ENCODE peak calls at places on chromosome 7, in four cellular contexts. B is fibroblast of pulmonary artery, J is HL-60, L is NB4. P is an unnamed sample.

GRCh38 chr7:73364006-73364728 is 36.2 kb downstream of the FKBP6 start:
- DNase-seq in B (no peak), J (no peak), L (no peak), P (no peak)

GRCh38 chr7:140945940-140946339 is 21.2 kb upstream of the BRAF start:
- DNase-seq in B (no peak), J (no peak), L (no peak), P (no peak)

GRCh38 chr7:84258628-84259027 is 64.0 kb upstream of the SEMA3A start:
- DNase-seq in B (peak), J (no peak), L (no peak), P (peak)

GRCh38 chr7:157439761-157440160 is 103.0 kb downstream of the DNAJB6 start:
- DNase-seq in B (no peak), J (no peak), L (no peak), P (no peak)

GRCh38 chr7:37113661-37114355 is 334.9 kb downstream of the ELMO1 start:
- DNase-seq in B (no peak), J (no peak), L (no peak), P (no peak)

GRCh38 chr7:151062399-151063211 is 3.2 kb downstream of the SLC4A2 start:
- DNase-seq in B (peak), J (no peak), L (no peak), P (peak)

GRCh38 chr7:129825005-129825553 is 127.7 kb downstream of the UBE2H start:
- DNase-seq in B (no peak), J (no peak), L (peak), P (peak)

GRCh38 chr7:38518516-38518915 is 112.7 kb downstream of the AMPH start:
- DNase-seq in B (no peak), J (no peak), L (no peak), P (no peak)

GRCh38 chr7:74501298-74501697 is 47.6 kb downstream of the GTF2IRD1 start:
- DNase-seq in B (no peak), J (no peak), L (no peak), P (no peak)

GRCh38 chr7:71131753-71132520 is at the start of gene GALNT17:
- DNase-seq in B (no peak), J (no peak), L (no peak), P (no peak)

GRCh38 chr7:26863504-26864308 is 684 bp downstream of the SKAP2 start:
- DNase-seq in B (peak), J (peak), L (peak), P (peak)

GRCh38 chr7:143458263-143458662 is 15.0 kb downstream of the TAS2R60 start:
- DNase-seq in B (no peak), J (no peak), L (no peak), P (peak)

GRCh38 chr7:23468721-23469149 is 1.6 kb downstream of the IGF2BP3 start:
- DNase-seq in B (no peak), J (no peak), L (no peak), P (no peak)

GRCh38 chr7:48875300-48875916 is 48.9 kb upstream of the CDC14C start:
- DNase-seq in B (peak), J (peak), L (peak), P (peak)

GRCh38 chr7:30733691-30734090 is 18.2 kb upstream of the INMT start:
- DNase-seq in B (no peak), J (no peak), L (no peak), P (no peak)

GRCh38 chr7:20198295-20198694 is 18.9 kb downstream of the MACC1 start:
- DNase-seq in B (no peak), J (no peak), L (no peak), P (no peak)

GRCh38 chr7:122525355-122525754 is 173.6 kb downstream of the RNF133 start:
- DNase-seq in B (no peak), J (no peak), L (no peak), P (no peak)

GRCh38 chr7:99638731-99639130 is 22.0 kb downstream of the ZSCAN25 start:
- DNase-seq in B (no peak), J (no peak), L (no peak), P (no peak)

GRCh38 chr7:51070163-51070562 is 246.4 kb downstream of the COBL start:
- DNase-seq in B (no peak), J (no peak), L (no peak), P (peak)

GRCh38 chr7:144671429-144671828 is 164.4 kb downstream of the TPK1 start:
- DNase-seq in B (no peak), J (no peak), L (no peak), P (no peak)

GRCh38 chr7:16747095-16747494 is 6.5 kb upstream of the TSPAN13 start:
- DNase-seq in B (peak), J (no peak), L (no peak), P (no peak)

GRCh38 chr7:140446467-140446866 is 32.8 kb downstream of the MKRN1 start:
- DNase-seq in B (no peak), J (no peak), L (no peak), P (no peak)

GRCh38 chr7:37757563-37757962 is 74.0 kb downstream of the GPR141 start:
- DNase-seq in B (no peak), J (no peak), L (no peak), P (no peak)

GRCh38 chr7:139825666-139826290 is 3.3 kb upstream of the TBXAS1 start:
- DNase-seq in B (peak), J (no peak), L (peak), P (peak)

GRCh38 chr7:34086064-34086463 is 180.7 kb downstream of the BMPER start:
- DNase-seq in B (no peak), J (no peak), L (no peak), P (no peak)

GRCh38 chr7:47779341-47779771 is 168.9 kb downstream of the PKD1L1 start:
- DNase-seq in B (no peak), J (no peak), L (no peak), P (no peak)

GRCh38 chr7:38858281-38858884 is 50.6 kb downstream of the VPS41 start:
- DNase-seq in B (peak), J (no peak), L (no peak), P (peak)

GRCh38 chr7:46432666-46433065 is 511.6 kb upstream of the IGFBP3 start:
- DNase-seq in B (peak), J (no peak), L (no peak), P (peak)

GRCh38 chr7:135342887-135343286 is 109.2 kb downstream of the STRA8 start:
- DNase-seq in B (no peak), J (no peak), L (no peak), P (no peak)

GRCh38 chr7:82335927-82336326 is 107.7 kb downstream of the CACNA2D1 start:
- DNase-seq in B (peak), J (no peak), L (peak), P (peak)

GRCh38 chr7:123819001-123819400 is 26.0 kb upstream of the HYAL4 start:
- DNase-seq in B (no peak), J (no peak), L (no peak), P (no peak)

GRCh38 chr7:7786595-7786994 is 68.2 kb upstream of the RPA3 start:
- DNase-seq in B (no peak), J (no peak), L (peak), P (no peak)

GRCh38 chr7:66255533-66256100 is 50.5 kb downstream of the TPST1 start:
- DNase-seq in B (peak), J (no peak), L (peak), P (peak)

GRCh38 chr7:44685723-44686122 is 62.9 kb upstream of the ZMIZ2 start:
- DNase-seq in B (no peak), J (no peak), L (no peak), P (no peak)

GRCh38 chr7:111364413-111364812 is 197.9 kb downstream of the IMMP2L start:
- DNase-seq in B (peak), J (no peak), L (no peak), P (peak)

GRCh38 chr7:136114966-136115762 is 138.0 kb upstream of the MTPN start:
- DNase-seq in B (peak), J (peak), L (peak), P (peak)

GRCh38 chr7:27249724-27250636 is 7.4 kb downstream of the EVX1 start:
- DNase-seq in B (no peak), J (no peak), L (no peak), P (no peak)

GRCh38 chr7:135669774-135670173 is 7.5 kb downstream of the STMP1 start:
- DNase-seq in B (no peak), J (no peak), L (no peak), P (no peak)

GRCh38 chr7:140342732-140343514 is 55.4 kb downstream of the SLC37A3 start:
- DNase-seq in B (peak), J (peak), L (peak), P (no peak)

GRCh38 chr7:80517177-80517804 is 5.4 kb upstream of the GNAT3 start:
- DNase-seq in B (no peak), J (no peak), L (no peak), P (no peak)
- TF ChIP-seq CTCF in B (no peak), J (no peak), L (no peak), P (no peak)

GRCh38 chr7:116438274-116438673 is 61.3 kb upstream of the CAV2 start:
- DNase-seq in B (no peak), J (no peak), L (no peak), P (peak)
- TF ChIP-seq CTCF in B (peak), J (no peak), L (no peak), P (peak)

DNA sequence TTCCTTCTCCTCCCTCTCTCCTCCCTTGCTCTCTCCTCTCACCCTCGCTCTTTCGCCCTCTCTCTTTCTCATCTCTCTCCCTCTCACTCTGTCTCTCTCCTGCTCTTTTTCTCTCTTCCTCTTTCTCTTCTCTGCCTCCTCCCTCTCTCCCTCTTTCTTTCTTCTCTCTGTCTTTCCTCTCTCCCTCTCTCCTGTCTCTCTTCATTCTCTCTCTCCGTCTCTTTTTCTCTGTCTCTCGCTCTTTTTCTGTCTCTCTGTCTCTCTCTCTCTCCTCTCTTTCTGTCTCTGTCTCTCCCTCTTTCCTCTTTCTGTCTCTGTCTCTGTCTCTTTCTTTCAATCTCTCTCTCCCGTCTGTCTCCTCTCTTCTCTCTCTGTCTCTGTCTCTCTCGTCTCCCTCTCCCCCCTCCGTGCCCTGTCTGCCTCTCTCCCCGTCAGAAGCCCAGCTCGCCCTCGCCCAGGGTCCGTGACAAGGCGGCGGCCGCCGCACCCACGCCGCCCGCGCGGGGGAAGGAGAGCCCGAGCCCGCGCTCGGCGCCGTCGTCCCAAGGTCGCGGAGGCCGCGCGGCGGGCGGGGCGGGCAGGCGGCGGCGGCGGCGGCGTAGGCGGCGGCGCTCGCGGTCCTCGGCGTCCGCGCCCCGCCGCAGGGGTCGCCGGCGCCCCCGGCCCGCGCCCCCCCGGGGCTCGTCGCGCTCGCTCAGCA is 21.3 kb upstream of the HSPB1 start:
- DNase-seq in B (no peak), J (no peak), L (no peak), P (no peak)
- TF ChIP-seq CTCF in B (no peak), J (no peak), L (no peak), P (no peak)

DNA sequence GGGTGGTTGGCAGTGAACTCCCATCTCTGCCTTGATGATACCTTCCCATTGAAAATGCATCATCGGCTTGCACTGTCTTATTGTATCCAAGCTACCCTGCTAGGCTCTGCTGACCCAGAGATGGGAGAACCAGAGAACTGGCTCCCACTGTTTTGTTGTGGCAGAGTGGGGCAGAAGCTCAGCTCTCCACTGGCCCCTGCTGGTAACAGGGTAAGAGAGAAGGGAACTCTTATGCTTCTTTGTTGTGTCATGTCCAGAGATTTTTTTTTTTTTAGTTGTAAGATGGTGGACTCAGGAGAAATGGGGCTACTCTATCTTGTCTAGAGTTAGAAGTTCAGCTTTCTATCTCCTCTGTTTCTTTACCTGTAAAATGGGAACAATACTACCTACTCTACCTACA is 100.5 kb upstream of the SDK1 start:
- DNase-seq in B (peak), J (no peak), L (peak), P (no peak)
- TF ChIP-seq CTCF in B (peak), J (no peak), L (peak), P (no peak)

GRCh38 chr7:85424298-85424697 is 237.4 kb upstream of the SEMA3D start:
- DNase-seq in B (no peak), J (no peak), L (no peak), P (no peak)
- TF ChIP-seq CTCF in B (no peak), J (no peak), L (no peak), P (no peak)

P was measured in HFFc6.